ENCODE peak calls at places on chromosome 17, in ten cellular contexts. One of them, this sample, is unnamed.

GRCh38 chr17:80029235-80029974 is 6.3 kb downstream of the TBC1D16 start:
- DNase-seq in heart left ventricle: peak; percentile 91
- DNase-seq in sigmoid colon: peak; percentile 96
- DNase-seq in left ventricle myocardium inferior: peak; percentile 87
- DNase-seq in mucosa of descending colon: peak; percentile 56
- DNase-seq in neural progenitor cell: no peak
- DNase-seq in cardiac muscle cell: peak; percentile 89
- DNase-seq in GM23248: peak; percentile 86
- DNase-seq in suprapubic skin: peak; percentile 95
- DNase-seq in naive thymus-derived CD4-positive, alpha-beta T cell: no peak
- DNase-seq in this sample: no peak

GRCh38 chr17:50602514-50603235 is 32.0 kb upstream of the ABCC3 start:
- DNase-seq in heart left ventricle: no peak
- DNase-seq in sigmoid colon: no peak
- DNase-seq in left ventricle myocardium inferior: no peak
- DNase-seq in mucosa of descending colon: no peak
- DNase-seq in neural progenitor cell: no peak
- DNase-seq in cardiac muscle cell: no peak
- DNase-seq in GM23248: no peak
- DNase-seq in suprapubic skin: no peak
- DNase-seq in naive thymus-derived CD4-positive, alpha-beta T cell: no peak
- DNase-seq in this sample: no peak

GRCh38 chr17:1147664-1148063 is 32.1 kb downstream of the ABR start:
- DNase-seq in heart left ventricle: peak; percentile 50
- DNase-seq in sigmoid colon: no peak
- DNase-seq in left ventricle myocardium inferior: no peak
- DNase-seq in mucosa of descending colon: peak; percentile 95
- DNase-seq in neural progenitor cell: peak; percentile 78
- DNase-seq in cardiac muscle cell: peak; percentile 54
- DNase-seq in GM23248: peak; percentile 58
- DNase-seq in suprapubic skin: no peak
- DNase-seq in naive thymus-derived CD4-positive, alpha-beta T cell: no peak
- DNase-seq in this sample: peak; percentile 56

GRCh38 chr17:34584805-34585416 is 5.5 kb downstream of the TMEM132E start:
- DNase-seq in heart left ventricle: no peak
- DNase-seq in sigmoid colon: no peak
- DNase-seq in left ventricle myocardium inferior: no peak
- DNase-seq in mucosa of descending colon: peak; percentile 7
- DNase-seq in neural progenitor cell: peak; percentile 29
- DNase-seq in cardiac muscle cell: peak; percentile 59
- DNase-seq in GM23248: peak; percentile 49
- DNase-seq in suprapubic skin: no peak
- DNase-seq in naive thymus-derived CD4-positive, alpha-beta T cell: peak; percentile 35
- DNase-seq in this sample: no peak

GRCh38 chr17:50640701-50641338 is 6.1 kb downstream of the ABCC3 start:
- DNase-seq in heart left ventricle: peak; percentile 67
- DNase-seq in sigmoid colon: peak; percentile 75
- DNase-seq in left ventricle myocardium inferior: no peak
- DNase-seq in mucosa of descending colon: no peak
- DNase-seq in neural progenitor cell: no peak
- DNase-seq in cardiac muscle cell: peak; percentile 46
- DNase-seq in GM23248: peak; percentile 53
- DNase-seq in suprapubic skin: no peak
- DNase-seq in naive thymus-derived CD4-positive, alpha-beta T cell: no peak
- DNase-seq in this sample: peak; percentile 79

GRCh38 chr17:63250830-63251229 is 195.3 kb downstream of the CYB561 start:
- DNase-seq in heart left ventricle: no peak
- DNase-seq in sigmoid colon: no peak
- DNase-seq in left ventricle myocardium inferior: no peak
- DNase-seq in mucosa of descending colon: no peak
- DNase-seq in neural progenitor cell: no peak
- DNase-seq in cardiac muscle cell: peak; percentile 65
- DNase-seq in GM23248: peak; percentile 62
- DNase-seq in suprapubic skin: no peak
- DNase-seq in naive thymus-derived CD4-positive, alpha-beta T cell: no peak
- DNase-seq in this sample: no peak

GRCh38 chr17:44084131-44084538 is 13.6 kb downstream of the G6PC3 start:
- DNase-seq in heart left ventricle: no peak
- DNase-seq in sigmoid colon: no peak
- DNase-seq in left ventricle myocardium inferior: no peak
- DNase-seq in mucosa of descending colon: peak; percentile 40
- DNase-seq in neural progenitor cell: peak; percentile 64
- DNase-seq in cardiac muscle cell: no peak
- DNase-seq in GM23248: peak; percentile 47
- DNase-seq in suprapubic skin: no peak
- DNase-seq in naive thymus-derived CD4-positive, alpha-beta T cell: peak; percentile 11
- DNase-seq in this sample: no peak

GRCh38 chr17:78131172-78132085 is 858 bp downstream of the TMC8 start:
- DNase-seq in heart left ventricle: no peak
- DNase-seq in sigmoid colon: no peak
- DNase-seq in left ventricle myocardium inferior: no peak
- DNase-seq in mucosa of descending colon: no peak
- DNase-seq in neural progenitor cell: peak; percentile 42
- DNase-seq in cardiac muscle cell: no peak
- DNase-seq in GM23248: peak; percentile 41
- DNase-seq in suprapubic skin: peak; percentile 57
- DNase-seq in naive thymus-derived CD4-positive, alpha-beta T cell: peak; percentile 40
- DNase-seq in this sample: peak; percentile 91

GRCh38 chr17:48725005-48725293 is 2.0 kb downstream of the PRAC2 start:
- DNase-seq in heart left ventricle: no peak
- DNase-seq in sigmoid colon: peak; percentile 41
- DNase-seq in left ventricle myocardium inferior: no peak
- DNase-seq in mucosa of descending colon: no peak
- DNase-seq in neural progenitor cell: no peak
- DNase-seq in cardiac muscle cell: no peak
- DNase-seq in GM23248: peak; percentile 29
- DNase-seq in suprapubic skin: no peak
- DNase-seq in naive thymus-derived CD4-positive, alpha-beta T cell: no peak
- DNase-seq in this sample: no peak

GRCh38 chr17:48722924-48723554 is at the start of gene PRAC2:
- DNase-seq in heart left ventricle: no peak
- DNase-seq in sigmoid colon: peak; percentile 54
- DNase-seq in left ventricle myocardium inferior: no peak
- DNase-seq in mucosa of descending colon: peak; percentile 73
- DNase-seq in neural progenitor cell: peak; percentile 51
- DNase-seq in cardiac muscle cell: no peak
- DNase-seq in GM23248: no peak
- DNase-seq in suprapubic skin: no peak
- DNase-seq in naive thymus-derived CD4-positive, alpha-beta T cell: no peak
- DNase-seq in this sample: no peak

GRCh38 chr17:48723555-48724239 is 712 bp downstream of the PRAC2 start:
- DNase-seq in heart left ventricle: no peak
- DNase-seq in sigmoid colon: peak; percentile 40
- DNase-seq in left ventricle myocardium inferior: no peak
- DNase-seq in mucosa of descending colon: peak; percentile 76
- DNase-seq in neural progenitor cell: peak; percentile 59
- DNase-seq in cardiac muscle cell: no peak
- DNase-seq in GM23248: no peak
- DNase-seq in suprapubic skin: no peak
- DNase-seq in naive thymus-derived CD4-positive, alpha-beta T cell: peak; percentile 43
- DNase-seq in this sample: no peak

GRCh38 chr17:48725294-48726064 is 2.5 kb downstream of the PRAC2 start:
- DNase-seq in heart left ventricle: no peak
- DNase-seq in sigmoid colon: peak; percentile 43
- DNase-seq in left ventricle myocardium inferior: no peak
- DNase-seq in mucosa of descending colon: peak; percentile 19
- DNase-seq in neural progenitor cell: no peak
- DNase-seq in cardiac muscle cell: no peak
- DNase-seq in GM23248: no peak
- DNase-seq in suprapubic skin: peak; percentile 39
- DNase-seq in naive thymus-derived CD4-positive, alpha-beta T cell: no peak
- DNase-seq in this sample: no peak

DNA sequence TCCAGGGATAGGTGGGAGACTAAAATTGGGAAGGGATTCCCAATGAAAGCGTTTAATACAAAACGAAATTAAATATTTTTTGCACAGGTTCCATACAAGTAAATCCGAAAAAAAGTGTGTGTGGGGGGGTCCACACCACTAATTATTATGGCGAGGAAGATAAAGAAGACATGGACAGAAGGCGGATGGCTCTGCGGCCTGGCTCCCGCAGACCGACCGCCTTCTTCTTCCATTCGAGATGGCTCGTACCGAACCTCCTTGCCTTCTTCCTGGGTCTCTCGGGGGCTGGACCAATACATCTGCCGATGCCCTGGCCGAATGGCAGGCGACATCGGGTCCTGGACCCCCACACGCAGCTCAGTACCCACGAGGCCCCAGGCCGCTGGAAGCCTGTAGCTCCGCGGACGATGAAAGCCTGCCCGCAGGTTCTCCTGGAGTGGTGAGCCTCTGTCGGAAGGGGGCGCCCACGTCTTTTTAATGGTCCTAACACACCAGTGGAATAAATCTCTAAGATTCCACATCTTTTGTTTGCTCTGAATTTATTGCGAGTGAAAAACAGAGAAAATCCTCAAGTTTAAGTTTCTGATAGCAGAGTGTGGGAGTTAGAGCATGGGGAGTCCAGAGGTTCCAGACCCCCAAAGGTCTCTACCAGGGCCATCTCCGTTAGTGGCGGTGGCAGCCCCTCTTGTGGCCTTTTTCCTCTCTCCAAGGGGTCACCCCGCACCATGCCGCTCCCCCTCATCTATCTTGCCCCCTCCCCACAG is 1.4 kb downstream of the PRAC2 start:
- DNase-seq in heart left ventricle: peak; percentile 86
- DNase-seq in sigmoid colon: peak; percentile 91
- DNase-seq in left ventricle myocardium inferior: peak; percentile 80
- DNase-seq in mucosa of descending colon: peak; percentile 98
- DNase-seq in neural progenitor cell: peak; percentile 91
- DNase-seq in cardiac muscle cell: peak; percentile 83
- DNase-seq in GM23248: peak; percentile 89
- DNase-seq in suprapubic skin: peak; percentile 88
- DNase-seq in naive thymus-derived CD4-positive, alpha-beta T cell: peak; percentile 73
- DNase-seq in this sample: peak; percentile 87
- H3K4me1 ChIP-seq in heart left ventricle: peaks cover 18% of the 10 kb centered on the region
- H3K4me1 ChIP-seq in sigmoid colon: peaks cover 51% of the 10 kb centered on the region
- H3K4me1 ChIP-seq in left ventricle myocardium inferior: peaks cover 45% of the 10 kb centered on the region
- H3K4me1 ChIP-seq in mucosa of descending colon: peaks cover 20% of the 10 kb centered on the region
- H3K4me1 ChIP-seq in neural progenitor cell: no peaks in the 10 kb centered on the region
- H3K4me1 ChIP-seq in cardiac muscle cell: peaks cover 6% of the 10 kb centered on the region
- H3K4me1 ChIP-seq in GM23248: no peaks in the 10 kb centered on the region
- H3K4me1 ChIP-seq in suprapubic skin: peaks cover 43% of the 10 kb centered on the region
- H3K4me1 ChIP-seq in naive thymus-derived CD4-positive, alpha-beta T cell: peaks cover 36% of the 10 kb centered on the region
- H3K4me1 ChIP-seq in this sample: peaks cover 32% of the 10 kb centered on the region

DNA sequence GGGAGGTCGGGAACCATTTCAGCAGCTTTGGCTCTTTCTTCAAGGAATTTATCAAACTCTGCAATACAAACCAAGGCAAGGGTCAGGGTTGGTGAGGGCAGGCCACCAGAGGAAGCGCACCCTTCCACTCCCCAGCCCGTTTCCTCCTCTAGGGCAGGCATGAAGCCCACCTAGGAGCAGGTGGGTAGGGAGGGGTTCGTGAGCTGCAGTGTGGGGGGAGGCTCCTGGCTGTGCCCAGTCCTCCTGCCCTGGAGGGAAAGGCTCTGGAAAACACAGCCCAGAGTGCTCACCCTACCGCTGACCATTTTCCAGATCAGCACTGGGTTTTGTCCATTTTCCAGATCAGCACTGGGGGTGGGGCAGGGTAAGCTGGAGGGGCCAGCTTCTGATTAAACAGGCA is 10.9 kb upstream of the SREBF1 start:
- DNase-seq in heart left ventricle: no peak
- DNase-seq in sigmoid colon: no peak
- DNase-seq in left ventricle myocardium inferior: no peak
- DNase-seq in mucosa of descending colon: no peak
- DNase-seq in neural progenitor cell: no peak
- DNase-seq in cardiac muscle cell: no peak
- DNase-seq in GM23248: no peak
- DNase-seq in suprapubic skin: no peak
- DNase-seq in naive thymus-derived CD4-positive, alpha-beta T cell: no peak
- DNase-seq in this sample: no peak
- H3K4me1 ChIP-seq in heart left ventricle: peaks cover 37% of the 10 kb centered on the region
- H3K4me1 ChIP-seq in sigmoid colon: peaks cover 21% of the 10 kb centered on the region
- H3K4me1 ChIP-seq in left ventricle myocardium inferior: peaks cover 63% of the 10 kb centered on the region
- H3K4me1 ChIP-seq in mucosa of descending colon: peaks cover 11% of the 10 kb centered on the region
- H3K4me1 ChIP-seq in neural progenitor cell: peaks cover 55% of the 10 kb centered on the region
- H3K4me1 ChIP-seq in cardiac muscle cell: peaks cover 36% of the 10 kb centered on the region
- H3K4me1 ChIP-seq in GM23248: peaks cover 21% of the 10 kb centered on the region
- H3K4me1 ChIP-seq in suprapubic skin: peaks cover 44% of the 10 kb centered on the region
- H3K4me1 ChIP-seq in naive thymus-derived CD4-positive, alpha-beta T cell: peaks cover 59% of the 10 kb centered on the region
- H3K4me1 ChIP-seq in this sample: peaks cover 26% of the 10 kb centered on the region

GRCh38 chr17:37713028-37713431 is 31.8 kb downstream of the HNF1B start:
- DNase-seq in heart left ventricle: no peak
- DNase-seq in sigmoid colon: no peak
- DNase-seq in left ventricle myocardium inferior: no peak
- DNase-seq in mucosa of descending colon: no peak
- DNase-seq in neural progenitor cell: no peak
- DNase-seq in cardiac muscle cell: no peak
- DNase-seq in GM23248: no peak
- DNase-seq in suprapubic skin: no peak
- DNase-seq in naive thymus-derived CD4-positive, alpha-beta T cell: no peak
- DNase-seq in this sample: no peak

GRCh38 chr17:37713624-37714023 is 31.2 kb downstream of the HNF1B start:
- DNase-seq in heart left ventricle: no peak
- DNase-seq in sigmoid colon: peak; percentile 32
- DNase-seq in left ventricle myocardium inferior: no peak
- DNase-seq in mucosa of descending colon: no peak
- DNase-seq in neural progenitor cell: no peak
- DNase-seq in cardiac muscle cell: no peak
- DNase-seq in GM23248: no peak
- DNase-seq in suprapubic skin: no peak
- DNase-seq in naive thymus-derived CD4-positive, alpha-beta T cell: no peak
- DNase-seq in this sample: no peak

GRCh38 chr17:37708616-37709212 is 36.1 kb downstream of the HNF1B start:
- DNase-seq in heart left ventricle: no peak
- DNase-seq in sigmoid colon: no peak
- DNase-seq in left ventricle myocardium inferior: no peak
- DNase-seq in mucosa of descending colon: peak; percentile 64
- DNase-seq in neural progenitor cell: no peak
- DNase-seq in cardiac muscle cell: no peak
- DNase-seq in GM23248: peak; percentile 47
- DNase-seq in suprapubic skin: no peak
- DNase-seq in naive thymus-derived CD4-positive, alpha-beta T cell: no peak
- DNase-seq in this sample: no peak

GRCh38 chr17:37710344-37710886 is 34.4 kb downstream of the HNF1B start:
- DNase-seq in heart left ventricle: no peak
- DNase-seq in sigmoid colon: no peak
- DNase-seq in left ventricle myocardium inferior: no peak
- DNase-seq in mucosa of descending colon: peak; percentile 97
- DNase-seq in neural progenitor cell: peak; percentile 94
- DNase-seq in cardiac muscle cell: peak; percentile 69
- DNase-seq in GM23248: peak; percentile 56
- DNase-seq in suprapubic skin: no peak
- DNase-seq in naive thymus-derived CD4-positive, alpha-beta T cell: no peak
- DNase-seq in this sample: no peak

GRCh38 chr17:37711113-37711512 is 33.7 kb downstream of the HNF1B start:
- DNase-seq in heart left ventricle: no peak
- DNase-seq in sigmoid colon: no peak
- DNase-seq in left ventricle myocardium inferior: no peak
- DNase-seq in mucosa of descending colon: no peak
- DNase-seq in neural progenitor cell: no peak
- DNase-seq in cardiac muscle cell: no peak
- DNase-seq in GM23248: no peak
- DNase-seq in suprapubic skin: no peak
- DNase-seq in naive thymus-derived CD4-positive, alpha-beta T cell: no peak
- DNase-seq in this sample: no peak
- H3K4me1 ChIP-seq in heart left ventricle: no peaks in the 10 kb centered on the region
- H3K4me1 ChIP-seq in sigmoid colon: no peaks in the 10 kb centered on the region
- H3K4me1 ChIP-seq in left ventricle myocardium inferior: no peaks in the 10 kb centered on the region
- H3K4me1 ChIP-seq in mucosa of descending colon: peaks cover 22% of the 10 kb centered on the region
- H3K4me1 ChIP-seq in neural progenitor cell: peaks cover 5% of the 10 kb centered on the region
- H3K4me1 ChIP-seq in cardiac muscle cell: no peaks in the 10 kb centered on the region
- H3K4me1 ChIP-seq in GM23248: no peaks in the 10 kb centered on the region
- H3K4me1 ChIP-seq in suprapubic skin: no peaks in the 10 kb centered on the region
- H3K4me1 ChIP-seq in naive thymus-derived CD4-positive, alpha-beta T cell: no peaks in the 10 kb centered on the region
- H3K4me1 ChIP-seq in this sample: peaks cover 4% of the 10 kb centered on the region

GRCh38 chr17:19747829-19748806 is at the start of gene ALDH3A1:
- DNase-seq in heart left ventricle: no peak
- DNase-seq in sigmoid colon: no peak
- DNase-seq in left ventricle myocardium inferior: no peak
- DNase-seq in mucosa of descending colon: peak; percentile 60
- DNase-seq in neural progenitor cell: peak; percentile 22
- DNase-seq in cardiac muscle cell: no peak
- DNase-seq in GM23248: peak; percentile 76
- DNase-seq in suprapubic skin: peak; percentile 62
- DNase-seq in naive thymus-derived CD4-positive, alpha-beta T cell: no peak
- DNase-seq in this sample: no peak
- H3K4me1 ChIP-seq in heart left ventricle: peaks cover 6% of the 10 kb centered on the region
- H3K4me1 ChIP-seq in sigmoid colon: peaks cover 21% of the 10 kb centered on the region
- H3K4me1 ChIP-seq in left ventricle myocardium inferior: peaks cover 19% of the 10 kb centered on the region
- H3K4me1 ChIP-seq in mucosa of descending colon: peaks cover 24% of the 10 kb centered on the region
- H3K4me1 ChIP-seq in neural progenitor cell: peaks cover 11% of the 10 kb centered on the region
- H3K4me1 ChIP-seq in cardiac muscle cell: no peaks in the 10 kb centered on the region
- H3K4me1 ChIP-seq in GM23248: peaks cover 16% of the 10 kb centered on the region
- H3K4me1 ChIP-seq in suprapubic skin: peaks cover 71% of the 10 kb centered on the region
- H3K4me1 ChIP-seq in naive thymus-derived CD4-positive, alpha-beta T cell: peaks cover 5% of the 10 kb centered on the region
- H3K4me1 ChIP-seq in this sample: no peaks in the 10 kb centered on the region